ENCODE peak calls at places on chromosome 1, in eight cellular contexts. M is effector memory CD4-positive, alpha-beta T cell; B is type B pancreatic cell; V is activated CD4-positive, alpha-beta T cell treated with anti-CD3 and anti-CD28 coated beads, Interleukin-2, amount 50 U/mL, for 1 hour; Q is NCI-H524 treated with DMSO at 0.1 percent for 48 hours; X is GM23338; D is stimulated activated naive CD4-positive, alpha-beta T cell treated with Interleukin-2 at 50 U/mL for 16 hours; S is lower lobe of right lung. C is an unnamed sample.
A peak's percentile ranks its signal among the peaks of the same experiment; 100 is the strongest.

GRCh38 chr1:59007820-59008598 is 224.2 kb upstream of the JUN start:
- DNase-seq in M (no peak), Q (no peak), S (no peak), D (peak; percentile 3), V (no peak), X (no peak), B (no peak), C (peak; percentile 39)

GRCh38 chr1:179369751-179370341 is 4.1 kb downstream of the AXDND1 start:
- DNase-seq in B (no peak), M (no peak), D (no peak), S (no peak), X (peak; percentile 85), V (peak; percentile 15), Q (peak; percentile 47), C (no peak)

GRCh38 chr1:94648225-94649007 is 106.9 kb upstream of the F3 start:
- DNase-seq in D (no peak), V (no peak), X (no peak), B (no peak), M (no peak), Q (no peak), S (peak; percentile 54), C (peak; percentile 22)

GRCh38 chr1:2130156-2130555 is 64.4 kb downstream of the FAAP20 start:
- DNase-seq in D (no peak), B (no peak), X (no peak), V (no peak), S (peak; percentile 35), M (no peak), Q (no peak), C (no peak)

GRCh38 chr1:7388141-7388487 is 383.0 kb upstream of the VAMP3 start:
- DNase-seq in M (no peak), S (no peak), V (no peak), Q (no peak), B (peak; percentile 42), X (no peak), D (no peak), C (peak; percentile 64)

GRCh38 chr1:163357378-163357777 is 35.6 kb downstream of the NUF2 start:
- DNase-seq in B (no peak), X (no peak), S (no peak), D (no peak), Q (no peak), V (no peak), M (no peak), C (no peak)

GRCh38 chr1:119361205-119361604 is 7.4 kb upstream of the HAO2 start:
- DNase-seq in B (no peak), D (no peak), M (no peak), V (no peak), X (no peak), Q (no peak), S (no peak), C (no peak)

GRCh38 chr1:87393437-87394085 is 64.9 kb downstream of the LMO4 start:
- DNase-seq in Q (no peak), D (no peak), S (no peak), V (no peak), B (no peak), X (no peak), M (no peak), C (no peak)

GRCh38 chr1:54591127-54591756 is 32.1 kb downstream of the FAM151A start:
- DNase-seq in S (no peak), X (no peak), M (no peak), B (no peak), Q (no peak), D (no peak), V (no peak), C (no peak)

GRCh38 chr1:155976062-155976912 is 2.1 kb downstream of the ARHGEF2 start:
- DNase-seq in M (peak; percentile 40), S (peak; percentile 82), B (no peak), V (peak; percentile 73), D (peak; percentile 50), X (peak; percentile 88), Q (peak; percentile 72), C (peak; percentile 91)

C was measured in thyroid gland.